ENCODE peak calls at places on chromosomes 6 and 20, in five cellular contexts. K is K562, J is neural progenitor cell, F is astrocyte, M is GM23338. U is an unnamed sample.

GRCh38 chr6:149451361-149452061 is 33.3 kb downstream of the ZC3H12D start:
- DNase-seq in K (no peak), J (peak; percentile 37), F (no peak), M (peak; percentile 55), U (no peak)

GRCh38 chr6:132813173-132813856 is 1.1 kb upstream of the RPS12 start:
- DNase-seq in K (peak; percentile 37), J (peak; percentile 69), F (no peak), M (peak; percentile 60), U (peak; percentile 61)

GRCh38 chr20:40630723-40631631 is 58.1 kb downstream of the MAFB start:
- DNase-seq in K (no peak), J (no peak), F (no peak), M (no peak), U (no peak)

GRCh38 chr6:84453499-84453898 is 226.1 kb upstream of the CEP162 start:
- DNase-seq in K (no peak), J (no peak), F (no peak), M (no peak), U (no peak)

GRCh38 chr6:73675466-73676098 is 20.4 kb upstream of the CD109 start:
- DNase-seq in K (peak; percentile 75), J (peak; percentile 79), F (peak; percentile 29), M (peak; percentile 87), U (peak; percentile 77)

GRCh38 chr6:139539852-139540251 is 165.4 kb upstream of the CITED2 start:
- DNase-seq in K (no peak), J (no peak), F (peak; percentile 97), M (peak; percentile 32), U (no peak)

GRCh38 chr6:108922499-108922898 is 74.3 kb downstream of the ARMC2 start:
- DNase-seq in K (no peak), J (no peak), F (no peak), M (no peak), U (no peak)

GRCh38 chr6:169787797-169788196 is 36.4 kb downstream of the ERMARD start:
- DNase-seq in K (no peak), J (no peak), F (no peak), M (no peak), U (no peak)

GRCh38 chr20:51563597-51564332 is 21.2 kb upstream of the NFATC2 start:
- DNase-seq in K (peak; percentile 85), J (peak; percentile 67), F (peak; percentile 87), M (peak; percentile 79), U (no peak)

GRCh38 chr20:59666586-59666985 is 62.2 kb downstream of the PHACTR3 start:
- DNase-seq in K (no peak), J (no peak), F (no peak), M (no peak), U (no peak)

GRCh38 chr6:138086573-138087196 is 20.5 kb downstream of the PERP start:
- DNase-seq in K (no peak), J (no peak), F (peak; percentile 73), M (peak; percentile 72), U (no peak)

GRCh38 chr6:5677219-5678000 is 329.3 kb downstream of the NRN1 start:
- DNase-seq in K (no peak), J (no peak), F (no peak), M (no peak), U (no peak)

GRCh38 chr20:16675165-16675564 is 54.7 kb upstream of the SNRPB2 start:
- DNase-seq in K (no peak), J (no peak), F (no peak), M (no peak), U (no peak)

GRCh38 chr6:79646006-79646405 is 14.9 kb downstream of the SH3BGRL2 start:
- DNase-seq in K (no peak), J (peak; percentile 31), F (no peak), M (peak; percentile 74), U (no peak)

GRCh38 chr6:36676142-36677058 is 2.1 kb upstream of the CDKN1A start:
- DNase-seq in K (no peak), J (peak; percentile 26), F (peak; percentile 56), M (no peak), U (no peak)

GRCh38 chr6:105545947-105546710 is 143.2 kb upstream of the PREP start:
- DNase-seq in K (no peak), J (no peak), F (peak; percentile 80), M (no peak), U (no peak)

GRCh38 chr20:13428684-13429083 is 207.6 kb downstream of the ISM1 start:
- DNase-seq in K (no peak), J (no peak), F (no peak), M (no peak), U (no peak)

GRCh38 chr6:14596410-14596809 is 478.8 kb downstream of the CD83 start:
- DNase-seq in K (peak; percentile 18), J (no peak), F (peak; percentile 88), M (no peak), U (no peak)

GRCh38 chr6:125611573-125612399 is 137.6 kb upstream of the HEY2 start:
- DNase-seq in K (no peak), J (peak; percentile 74), F (peak; percentile 34), M (peak; percentile 65), U (no peak)

GRCh38 chr20:11582073-11582472 is 335.6 kb upstream of the BTBD3 start:
- DNase-seq in K (no peak), J (no peak), F (peak; percentile 11), M (no peak), U (no peak)

GRCh38 chr20:58441723-58442122 is 52.7 kb downstream of the VAPB start:
- DNase-seq in K (no peak), J (no peak), F (no peak), M (no peak), U (no peak)

GRCh38 chr6:85670573-85670972 is 27.9 kb upstream of the SYNCRIP start:
- DNase-seq in K (no peak), J (no peak), F (peak; percentile 32), M (peak; percentile 5), U (no peak)

GRCh38 chr20:7087803-7088202 is 320.3 kb downstream of the BMP2 start:
- DNase-seq in K (no peak), J (no peak), F (no peak), M (no peak), U (no peak)

GRCh38 chr20:62918137-62918536 is 8.2 kb downstream of the DIDO1 start:
- DNase-seq in K (no peak), J (no peak), F (no peak), M (no peak), U (no peak)

GRCh38 chr6:5004373-5005037 is 668 bp upstream of the RPP40 start:
- DNase-seq in K (no peak), J (no peak), F (no peak), M (no peak), U (peak; percentile 7)

GRCh38 chr6:2164481-2164880 is 80.9 kb downstream of the GMDS start:
- DNase-seq in K (no peak), J (no peak), F (no peak), M (peak; percentile 42), U (no peak)

DNA sequence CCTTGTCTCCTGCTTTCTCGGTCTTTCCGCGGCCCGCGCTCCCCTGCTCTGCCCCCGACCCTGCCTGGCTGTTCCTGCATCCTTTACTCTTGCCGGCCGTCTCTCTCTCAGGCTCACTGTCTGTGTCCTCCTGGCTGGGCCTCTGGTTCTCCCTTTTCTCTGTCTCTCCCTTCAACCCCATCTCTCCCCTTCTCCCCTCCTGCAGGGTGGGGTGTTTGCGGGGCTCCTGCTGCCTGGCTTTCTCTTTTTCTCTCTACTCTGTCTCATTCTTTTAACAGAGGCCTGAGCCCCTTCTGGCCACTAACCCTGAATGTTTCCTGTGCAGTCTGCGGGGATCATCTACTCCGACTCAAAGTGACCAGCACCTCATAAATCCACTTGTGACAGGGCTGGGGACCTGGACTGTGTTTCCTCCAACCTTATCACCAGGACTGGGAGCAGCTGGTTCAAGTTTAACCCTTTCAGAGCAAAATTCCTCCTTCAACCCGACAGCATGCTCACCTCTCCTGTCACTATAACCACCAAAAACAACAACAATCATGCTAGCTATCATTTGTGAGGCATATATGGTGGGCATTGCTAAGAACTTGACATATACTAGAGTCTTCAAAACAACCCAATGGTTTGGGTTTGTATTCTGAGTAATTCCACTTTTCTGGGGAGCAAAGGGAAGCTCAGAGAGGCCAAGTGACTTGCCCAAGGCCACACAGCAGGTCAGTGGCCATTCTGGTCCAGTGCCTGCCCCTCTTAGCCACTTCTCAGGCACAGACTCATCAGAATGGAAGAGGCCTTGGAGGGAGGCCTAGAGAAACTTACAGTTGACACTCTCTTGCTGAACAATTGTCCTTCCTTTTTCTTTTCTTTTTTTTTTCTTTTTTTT is 811 bp upstream of the RSPO4 start:
- DNase-seq in K (no peak), J (no peak), F (no peak), M (no peak), U (no peak)
- TF ChIP-seq EZH2 in K (no peak), J (peak; percentile 29), F (no peak), M (no peak), U (no peak)

DNA sequence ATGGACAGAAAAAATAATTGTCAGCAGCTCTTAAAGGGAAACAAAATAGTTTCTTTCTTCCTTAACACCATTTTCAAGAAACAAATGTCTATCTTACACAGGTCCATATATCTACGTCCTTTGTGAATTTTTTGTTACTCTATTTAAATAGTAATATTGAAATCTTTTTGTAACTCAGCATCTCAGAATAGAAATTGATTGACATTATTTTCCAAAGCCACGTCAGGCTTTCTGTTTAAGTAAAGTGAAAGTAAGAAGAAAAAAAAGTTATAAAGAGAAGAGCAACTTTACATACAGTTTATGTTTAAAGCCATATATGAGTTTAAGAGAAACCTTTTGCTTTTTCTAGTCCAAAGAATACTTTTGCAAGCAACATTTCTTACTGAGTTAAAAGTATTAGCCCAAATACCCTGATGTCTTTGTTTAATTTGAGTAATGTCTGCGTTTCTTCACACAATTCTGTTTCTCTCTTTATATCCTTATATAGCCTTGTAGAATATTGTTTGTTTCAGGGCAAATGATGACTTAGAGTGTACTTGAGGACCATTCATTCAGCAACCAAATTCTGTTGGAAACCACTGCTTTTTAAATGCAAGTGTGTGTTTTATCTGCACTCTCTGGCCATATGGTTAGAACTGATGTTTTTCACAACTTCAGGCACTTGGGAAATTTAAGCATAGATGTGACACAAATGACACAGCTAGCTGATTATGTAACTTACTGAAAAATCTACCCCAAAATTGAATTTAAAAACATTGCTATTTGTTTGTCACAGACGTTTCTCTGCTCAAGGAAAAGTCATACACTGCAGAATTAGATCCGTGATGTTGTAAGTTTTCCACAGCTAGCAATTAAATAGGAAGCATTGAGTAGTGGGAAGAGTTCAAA is 402.6 kb upstream of the SOX4 start:
- DNase-seq in K (no peak), J (no peak), F (no peak), M (no peak), U (no peak)
- H2AFZ ChIP-seq in K (no peak overlapping the region), J (no peak overlapping the region), F (peak overlapping the region; percentile 32), M (no peak overlapping the region), U (no peak overlapping the region)

DNA sequence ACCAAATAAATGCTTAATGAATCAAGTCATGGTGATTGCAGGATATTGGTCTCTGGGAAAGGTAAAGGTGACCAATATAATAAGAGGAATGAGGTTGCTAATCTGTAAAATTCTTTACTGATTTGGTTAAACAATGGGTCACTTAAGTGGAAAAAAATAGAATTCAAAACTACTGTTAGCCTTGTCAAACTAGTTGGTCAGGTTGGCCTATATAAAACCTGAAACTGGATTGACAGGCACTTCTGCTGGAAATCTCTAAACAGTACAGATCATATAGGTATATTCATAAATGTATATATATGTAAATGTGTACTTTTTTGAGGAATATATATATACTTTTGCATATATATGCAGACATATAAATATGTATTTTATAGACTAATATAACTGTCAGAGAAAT is 19.7 kb downstream of the PLCB4 start:
- DNase-seq in K (no peak), J (no peak), F (no peak), M (no peak), U (no peak)
- H3K4me1 ChIP-seq in K (no peaks in the 10 kb centered on the region), J (peaks cover 6% of the 10 kb centered on the region), F (no peaks in the 10 kb centered on the region), M (peaks cover 13% of the 10 kb centered on the region), U (no peaks in the 10 kb centered on the region)

DNA sequence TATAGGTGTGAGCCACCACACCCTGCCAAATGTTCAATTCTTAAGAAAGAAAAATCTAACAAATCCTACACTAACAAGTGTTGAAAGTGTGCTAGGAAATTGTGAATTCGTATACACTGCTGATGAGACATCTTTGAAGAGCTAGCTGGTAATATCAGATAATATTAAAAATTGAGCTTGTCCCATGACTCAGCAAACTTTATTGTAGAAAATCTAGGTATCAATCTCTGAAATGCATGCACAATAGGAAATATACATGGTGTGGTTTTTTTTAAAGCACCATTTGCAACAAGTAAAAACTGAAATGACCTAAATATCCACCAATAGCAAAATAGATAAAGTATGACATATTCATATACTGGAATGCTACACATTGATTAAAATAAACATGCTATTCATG is 110.1 kb upstream of the NXT1 start:
- DNase-seq in K (no peak), J (no peak), F (no peak), M (no peak), U (no peak)
- TF ChIP-seq EZH2 in K (no peak), J (no peak), F (no peak), M (no peak), U (no peak)

U was measured in MM.1S.